ENCODE peak calls at places on chromosomes 7 and 10, in five cellular contexts. One of them, this sample, is unnamed. For H3K4me1, the result is how much of the 10 kb centered on the place peaks cover.

GRCh38 chr10:88288621-88289059 is 294.5 kb downstream of the RNLS start:
- DNase-seq in gastrocnemius medialis: no peak
- DNase-seq in mucosa of descending colon: no peak
- DNase-seq in adrenal gland: no peak
- DNase-seq in IMR-90: no peak
- DNase-seq in this sample: peak

GRCh38 chr10:119131512-119132240 is 27.8 kb downstream of the DENND10 start:
- DNase-seq in IMR-90: peak
- DNase-seq in mucosa of descending colon: no peak
- DNase-seq in adrenal gland: no peak
- DNase-seq in gastrocnemius medialis: no peak
- DNase-seq in this sample: peak

GRCh38 chr7:95583834-95584621 is 12.3 kb downstream of the PDK4 start:
- DNase-seq in adrenal gland: no peak
- DNase-seq in gastrocnemius medialis: no peak
- DNase-seq in mucosa of descending colon: no peak
- DNase-seq in IMR-90: no peak
- DNase-seq in this sample: no peak

GRCh38 chr10:89001428-89002072 is 11.0 kb downstream of the FAS start:
- DNase-seq in IMR-90: peak
- DNase-seq in gastrocnemius medialis: no peak
- DNase-seq in adrenal gland: no peak
- DNase-seq in mucosa of descending colon: no peak
- DNase-seq in this sample: no peak

GRCh38 chr10:6563720-6564119 is 16.4 kb downstream of the PRKCQ start:
- DNase-seq in adrenal gland: no peak
- DNase-seq in gastrocnemius medialis: no peak
- DNase-seq in IMR-90: no peak
- DNase-seq in mucosa of descending colon: no peak
- DNase-seq in this sample: no peak

GRCh38 chr10:70762441-70763177 is 22.6 kb downstream of the TBATA start:
- DNase-seq in gastrocnemius medialis: no peak
- DNase-seq in adrenal gland: no peak
- DNase-seq in mucosa of descending colon: peak
- DNase-seq in IMR-90: no peak
- DNase-seq in this sample: no peak

GRCh38 chr7:134374291-134374690 is 57.6 kb upstream of the SLC35B4 start:
- DNase-seq in IMR-90: no peak
- DNase-seq in adrenal gland: no peak
- DNase-seq in mucosa of descending colon: no peak
- DNase-seq in gastrocnemius medialis: no peak
- DNase-seq in this sample: peak

GRCh38 chr10:26430641-26431163 is 7.4 kb upstream of the APBB1IP start:
- DNase-seq in adrenal gland: no peak
- DNase-seq in gastrocnemius medialis: no peak
- DNase-seq in IMR-90: no peak
- DNase-seq in mucosa of descending colon: no peak
- DNase-seq in this sample: peak

GRCh38 chr7:16986775-16987174 is 105.0 kb upstream of the AGR3 start:
- DNase-seq in adrenal gland: no peak
- DNase-seq in IMR-90: no peak
- DNase-seq in gastrocnemius medialis: no peak
- DNase-seq in mucosa of descending colon: no peak
- DNase-seq in this sample: no peak

GRCh38 chr7:142603870-142604448 is 145.3 kb upstream of the PRSS1 start:
- DNase-seq in adrenal gland: peak
- DNase-seq in IMR-90: peak
- DNase-seq in gastrocnemius medialis: peak
- DNase-seq in mucosa of descending colon: no peak
- DNase-seq in this sample: peak

GRCh38 chr10:46557319-46558140 is 1.1 kb upstream of the GPRIN2 start:
- DNase-seq in mucosa of descending colon: peak
- DNase-seq in IMR-90: no peak
- DNase-seq in adrenal gland: peak
- DNase-seq in gastrocnemius medialis: peak
- DNase-seq in this sample: no peak

GRCh38 chr10:61664985-61665384 is 2.3 kb downstream of the CABCOCO1 start:
- DNase-seq in mucosa of descending colon: no peak
- DNase-seq in IMR-90: no peak
- DNase-seq in gastrocnemius medialis: no peak
- DNase-seq in adrenal gland: no peak
- DNase-seq in this sample: no peak

GRCh38 chr7:155119801-155120382 is 49.8 kb downstream of the HTR5A start:
- DNase-seq in adrenal gland: no peak
- DNase-seq in mucosa of descending colon: no peak
- DNase-seq in IMR-90: peak
- DNase-seq in gastrocnemius medialis: no peak
- DNase-seq in this sample: no peak

GRCh38 chr10:121057291-121057690 is 206.1 kb downstream of the WDR11 start:
- DNase-seq in adrenal gland: no peak
- DNase-seq in IMR-90: no peak
- DNase-seq in gastrocnemius medialis: no peak
- DNase-seq in mucosa of descending colon: no peak
- DNase-seq in this sample: no peak

GRCh38 chr10:72329290-72330058 is 25.2 kb downstream of the DNAJB12 start:
- DNase-seq in gastrocnemius medialis: no peak
- DNase-seq in IMR-90: no peak
- DNase-seq in mucosa of descending colon: peak
- DNase-seq in adrenal gland: peak
- DNase-seq in this sample: no peak
- H3K4me1 ChIP-seq in gastrocnemius medialis: half or more
- H3K4me1 ChIP-seq in IMR-90: under half
- H3K4me1 ChIP-seq in mucosa of descending colon: under half
- H3K4me1 ChIP-seq in adrenal gland: under half
- H3K4me1 ChIP-seq in this sample: under half

DNA sequence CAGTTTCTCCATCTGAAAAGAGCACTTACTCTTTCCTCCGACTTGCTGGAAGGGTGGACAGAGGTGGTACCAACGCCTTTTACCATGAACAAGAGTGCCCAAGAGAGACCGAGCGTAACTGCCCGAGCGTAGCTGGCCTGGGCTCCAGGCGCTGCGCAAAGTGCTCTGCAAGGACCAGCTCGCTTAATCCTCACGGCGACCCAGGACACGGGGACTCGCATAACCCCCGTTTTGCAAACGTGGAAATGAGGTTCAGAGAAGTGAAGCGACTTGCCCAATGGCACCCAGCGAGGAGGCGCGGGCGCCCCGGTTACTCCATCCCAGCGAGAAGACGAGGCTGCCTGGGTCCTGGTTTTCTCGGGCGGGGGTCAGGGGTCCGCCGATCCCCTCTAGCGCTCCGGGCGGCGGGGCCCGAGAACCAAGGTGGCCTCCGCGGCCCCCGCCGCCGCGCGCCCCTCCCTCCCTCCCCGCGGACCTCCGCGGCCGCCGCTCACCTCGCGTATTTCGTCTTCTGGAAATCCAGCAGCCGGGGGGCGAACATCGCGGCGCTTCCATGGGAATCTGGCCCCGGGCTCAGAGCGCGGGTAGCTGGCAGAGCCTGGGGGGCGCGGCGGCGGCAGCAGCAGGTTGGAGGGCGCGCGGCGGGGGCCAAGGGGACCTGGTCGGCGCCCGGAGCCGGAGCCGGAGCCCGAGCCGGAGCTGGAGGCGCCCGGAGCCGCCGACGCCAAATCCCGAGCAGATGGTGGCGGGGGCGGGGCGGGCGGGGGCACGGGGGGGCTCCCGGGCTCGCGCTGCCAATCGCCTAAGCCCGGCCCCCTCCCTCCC is at the start of gene MMD2:
- DNase-seq in gastrocnemius medialis: no peak
- DNase-seq in adrenal gland: no peak
- DNase-seq in IMR-90: no peak
- DNase-seq in mucosa of descending colon: no peak
- DNase-seq in this sample: no peak
- H3K4me3 ChIP-seq in gastrocnemius medialis: peak
- H3K4me3 ChIP-seq in adrenal gland: peak
- H3K4me3 ChIP-seq in IMR-90: no peak
- H3K4me3 ChIP-seq in mucosa of descending colon: no peak
- H3K4me3 ChIP-seq in this sample: no peak

GRCh38 chr7:21299766-21300165 is 128.1 kb upstream of the SP4 start:
- DNase-seq in adrenal gland: no peak
- DNase-seq in IMR-90: no peak
- DNase-seq in gastrocnemius medialis: no peak
- DNase-seq in mucosa of descending colon: no peak
- DNase-seq in this sample: no peak
- H3K4me1 ChIP-seq in adrenal gland: under half
- H3K4me1 ChIP-seq in IMR-90: under half
- H3K4me1 ChIP-seq in gastrocnemius medialis: under half
- H3K4me1 ChIP-seq in mucosa of descending colon: under half
- H3K4me1 ChIP-seq in this sample: under half

GRCh38 chr7:44154703-44155102 is 13.6 kb upstream of the MYL7 start:
- DNase-seq in mucosa of descending colon: no peak
- DNase-seq in gastrocnemius medialis: no peak
- DNase-seq in adrenal gland: no peak
- DNase-seq in IMR-90: no peak
- DNase-seq in this sample: no peak
- H3K4me3 ChIP-seq in mucosa of descending colon: no peak
- H3K4me3 ChIP-seq in gastrocnemius medialis: no peak
- H3K4me3 ChIP-seq in adrenal gland: no peak
- H3K4me3 ChIP-seq in IMR-90: no peak
- H3K4me3 ChIP-seq in this sample: no peak

GRCh38 chr10:23448802-23449570 is 10.1 kb downstream of the OTUD1 start:
- DNase-seq in adrenal gland: no peak
- DNase-seq in gastrocnemius medialis: no peak
- DNase-seq in mucosa of descending colon: no peak
- DNase-seq in IMR-90: peak
- DNase-seq in this sample: no peak
- H3K4me1 ChIP-seq in adrenal gland: under half
- H3K4me1 ChIP-seq in gastrocnemius medialis: under half
- H3K4me1 ChIP-seq in mucosa of descending colon: under half
- H3K4me1 ChIP-seq in IMR-90: under half
- H3K4me1 ChIP-seq in this sample: under half

GRCh38 chr7:589781-590575 is 70.3 kb upstream of the PDGFA start:
- DNase-seq in mucosa of descending colon: no peak
- DNase-seq in IMR-90: no peak
- DNase-seq in gastrocnemius medialis: no peak
- DNase-seq in adrenal gland: no peak
- DNase-seq in this sample: no peak
- H3K4me3 ChIP-seq in mucosa of descending colon: no peak
- H3K4me3 ChIP-seq in IMR-90: no peak
- H3K4me3 ChIP-seq in gastrocnemius medialis: no peak
- H3K4me3 ChIP-seq in adrenal gland: no peak
- H3K4me3 ChIP-seq in this sample: no peak

GRCh38 chr7:129948877-129949291 is 3.9 kb downstream of the UBE2H start:
- DNase-seq in mucosa of descending colon: peak
- DNase-seq in IMR-90: peak
- DNase-seq in adrenal gland: peak
- DNase-seq in gastrocnemius medialis: peak
- DNase-seq in this sample: peak
- H3K4me1 ChIP-seq in mucosa of descending colon: under half
- H3K4me1 ChIP-seq in IMR-90: under half
- H3K4me1 ChIP-seq in adrenal gland: under half
- H3K4me1 ChIP-seq in gastrocnemius medialis: under half
- H3K4me1 ChIP-seq in this sample: under half

This sample was measured in small intestine.